ENCODE peak calls at places on chromosomes 7 and 10, in six cellular contexts. K, M, D, P, T and V are unnamed samples.

GRCh38 chr7:138838166-138838565 is 40.2 kb upstream of the ATP6V0A4 start:
- DNase-seq in K (no peak), M (peak), D (no peak), P (no peak), T (no peak), V (no peak)

GRCh38 chr10:49397036-49397999 is 1.4 kb upstream of the DRGX start:
- DNase-seq in K (peak), M (no peak), D (no peak), P (no peak), T (no peak), V (no peak)

GRCh38 chr7:102182016-102182415 is 104.7 kb upstream of the SH2B2 start:
- DNase-seq in K (no peak), M (no peak), D (peak), P (no peak), T (no peak), V (no peak)

GRCh38 chr10:65559369-65559768 is 1366.5 kb upstream of the LRRTM3 start:
- DNase-seq in K (no peak), M (no peak), D (no peak), P (no peak), T (no peak), V (no peak)

GRCh38 chr10:3924344-3924743 is 139.3 kb upstream of the KLF6 start:
- DNase-seq in K (no peak), M (no peak), D (no peak), P (no peak), T (no peak), V (no peak)

GRCh38 chr7:4272141-4272540 is 410.0 kb upstream of the FOXK1 start:
- DNase-seq in K (no peak), M (no peak), D (no peak), P (no peak), T (no peak), V (no peak)

GRCh38 chr10:75431180-75432111 is at the start of gene LRMDA:
- DNase-seq in K (no peak), M (no peak), D (peak), P (peak), T (no peak), V (no peak)

GRCh38 chr10:59064116-59064707 is 112.2 kb upstream of the PHYHIPL start:
- DNase-seq in K (no peak), M (no peak), D (no peak), P (no peak), T (no peak), V (no peak)

GRCh38 chr10:4370376-4370775 is 455.6 kb upstream of the AKR1E2 start:
- DNase-seq in K (no peak), M (no peak), D (no peak), P (no peak), T (no peak), V (no peak)

GRCh38 chr10:108327706-108328105 is 1163.2 kb upstream of the SORCS1 start:
- DNase-seq in K (no peak), M (no peak), D (no peak), P (no peak), T (no peak), V (no peak)

GRCh38 chr10:114437456-114438292 is 33.4 kb upstream of the AFAP1L2 start:
- DNase-seq in K (peak), M (no peak), D (peak), P (no peak), T (no peak), V (no peak)

GRCh38 chr10:73339436-73339835 is 19.2 kb downstream of the CFAP70 start:
- DNase-seq in K (no peak), M (no peak), D (no peak), P (peak), T (peak), V (no peak)

GRCh38 chr10:77031531-77031930 is 606.1 kb downstream of the KCNMA1 start:
- DNase-seq in K (no peak), M (no peak), D (no peak), P (no peak), T (no peak), V (no peak)

GRCh38 chr10:99788598-99789259 is 6.3 kb downstream of the ABCC2 start:
- DNase-seq in K (no peak), M (no peak), D (peak), P (no peak), T (no peak), V (no peak)

GRCh38 chr7:134947329-134947728 is 39.0 kb upstream of the AGBL3 start:
- DNase-seq in K (no peak), M (no peak), D (no peak), P (no peak), T (no peak), V (no peak)

GRCh38 chr7:26376208-26376917 is 84.7 kb downstream of the SNX10 start:
- DNase-seq in K (peak), M (peak), D (peak), P (peak), T (no peak), V (no peak)

GRCh38 chr7:2567663-2568238 is 9.0 kb downstream of the IQCE start:
- DNase-seq in K (peak), M (peak), D (no peak), P (no peak), T (peak), V (no peak)

GRCh38 chr7:16492513-16493062 is 27.1 kb upstream of the SOSTDC1 start:
- DNase-seq in K (no peak), M (no peak), D (no peak), P (no peak), T (no peak), V (no peak)

GRCh38 chr10:14681305-14681704 is 93.4 kb downstream of the FAM107B start:
- DNase-seq in K (no peak), M (no peak), D (no peak), P (no peak), T (no peak), V (no peak)

GRCh38 chr10:23341004-23341403 is 3.6 kb downstream of the C10orf67 start:
- DNase-seq in K (peak), M (no peak), D (no peak), P (no peak), T (no peak), V (no peak)

GRCh38 chr7:24692592-24692991 is 64.7 kb downstream of the GSDME start:
- DNase-seq in K (peak), M (no peak), D (no peak), P (no peak), T (no peak), V (no peak)

GRCh38 chr7:15284406-15284805 is 277.4 kb downstream of the AGMO start:
- DNase-seq in K (no peak), M (no peak), D (no peak), P (no peak), T (no peak), V (no peak)

GRCh38 chr7:471866-472639 is 47.6 kb downstream of the PDGFA start:
- DNase-seq in K (no peak), M (no peak), D (peak), P (peak), T (no peak), V (no peak)

GRCh38 chr10:43234471-43235041 is 32.3 kb downstream of the RASGEF1A start:
- DNase-seq in K (no peak), M (no peak), D (peak), P (peak), T (no peak), V (no peak)

GRCh38 chr10:95333997-95334792 is 43.4 kb upstream of the PDLIM1 start:
- DNase-seq in K (no peak), M (no peak), D (peak), P (peak), T (no peak), V (no peak)

GRCh38 chr7:2195403-2196246 is 37.1 kb downstream of the MAD1L1 start:
- DNase-seq in K (no peak), M (peak), D (no peak), P (peak), T (peak), V (no peak)

GRCh38 chr7:31261373-31261772 is 79.2 kb downstream of the NEUROD6 start:
- DNase-seq in K (peak), M (no peak), D (no peak), P (no peak), T (no peak), V (no peak)

GRCh38 chr7:47292832-47293309 is 289.0 kb downstream of the TNS3 start:
- DNase-seq in K (no peak), M (no peak), D (no peak), P (no peak), T (no peak), V (no peak)

GRCh38 chr7:55078465-55079372 is 59.9 kb downstream of the EGFR start:
- DNase-seq in K (no peak), M (no peak), D (no peak), P (no peak), T (no peak), V (no peak)

GRCh38 chr10:52644678-52645434 is 127.7 kb downstream of the MBL2 start:
- DNase-seq in K (peak), M (no peak), D (peak), P (no peak), T (peak), V (no peak)

GRCh38 chr7:131267631-131268030 is 60.0 kb upstream of the MKLN1 start:
- DNase-seq in K (no peak), M (no peak), D (no peak), P (no peak), T (no peak), V (no peak)

GRCh38 chr7:152341039-152341913 is 94.5 kb downstream of the KMT2C start:
- DNase-seq in K (peak), M (peak), D (peak), P (no peak), T (peak), V (no peak)

GRCh38 chr10:13767721-13768178 is 181.0 kb downstream of the PRPF18 start:
- DNase-seq in K (no peak), M (no peak), D (no peak), P (no peak), T (no peak), V (no peak)

GRCh38 chr10:11823122-11823988 is at the start of gene PROSER2:
- DNase-seq in K (no peak), M (no peak), D (peak), P (peak), T (no peak), V (no peak)

GRCh38 chr10:35657621-35658020 is 15.5 kb upstream of the FZD8 start:
- DNase-seq in K (no peak), M (no peak), D (no peak), P (no peak), T (no peak), V (no peak)

GRCh38 chr7:5377816-5378215 is 45.8 kb downstream of the TNRC18 start:
- DNase-seq in K (no peak), M (no peak), D (no peak), P (no peak), T (no peak), V (no peak)

GRCh38 chr7:143351060-143351459 is 11.5 kb downstream of the FAM131B start:
- DNase-seq in K (no peak), M (no peak), D (no peak), P (no peak), T (no peak), V (no peak)